ENCODE peak calls at places on chromosome 11, in ten cellular contexts. One of them, this sample, is unnamed.

GRCh38 chr11:75389925-75390324 is 9.4 kb upstream of the RPS3 start:
- DNase-seq in lower leg skin: no peak
- DNase-seq in dermis microvascular lymphatic vessel endothelial cell: no peak
- DNase-seq in astrocyte of the spinal cord: no peak
- DNase-seq in right cardiac atrium: no peak
- DNase-seq in gastrocnemius medialis: no peak
- DNase-seq in C1 segment of cervical spinal cord: no peak
- DNase-seq in stimulated activated CD4-positive, alpha-beta T cell treated with anti-CD3 and anti-CD28 coated beads, Interleukin-15, amount 100 ng/mL, for 1 hour: no peak
- DNase-seq in GM23248: no peak
- DNase-seq in stimulated activated CD8-positive, alpha-beta memory T cell treated with anti-CD3 and anti-CD28 coated beads, Interleukin-15, amount 100 ng/mL, for 48 hours: no peak
- DNase-seq in this sample: no peak

GRCh38 chr11:29282088-29282487 is 734.7 kb downstream of the KCNA4 start:
- DNase-seq in stimulated activated CD8-positive, alpha-beta memory T cell treated with anti-CD3 and anti-CD28 coated beads, Interleukin-15, amount 100 ng/mL, for 48 hours: no peak
- DNase-seq in gastrocnemius medialis: no peak
- DNase-seq in dermis microvascular lymphatic vessel endothelial cell: peak; percentile 18
- DNase-seq in lower leg skin: no peak
- DNase-seq in C1 segment of cervical spinal cord: no peak
- DNase-seq in GM23248: peak; percentile 94
- DNase-seq in astrocyte of the spinal cord: peak; percentile 98
- DNase-seq in right cardiac atrium: no peak
- DNase-seq in stimulated activated CD4-positive, alpha-beta T cell treated with anti-CD3 and anti-CD28 coated beads, Interleukin-15, amount 100 ng/mL, for 1 hour: no peak
- DNase-seq in this sample: peak; percentile 96

GRCh38 chr11:63940786-63941185 is 2.0 kb downstream of the NAA40 start:
- DNase-seq in lower leg skin: no peak
- DNase-seq in gastrocnemius medialis: no peak
- DNase-seq in stimulated activated CD4-positive, alpha-beta T cell treated with anti-CD3 and anti-CD28 coated beads, Interleukin-15, amount 100 ng/mL, for 1 hour: no peak
- DNase-seq in right cardiac atrium: no peak
- DNase-seq in astrocyte of the spinal cord: no peak
- DNase-seq in stimulated activated CD8-positive, alpha-beta memory T cell treated with anti-CD3 and anti-CD28 coated beads, Interleukin-15, amount 100 ng/mL, for 48 hours: no peak
- DNase-seq in C1 segment of cervical spinal cord: no peak
- DNase-seq in GM23248: no peak
- DNase-seq in dermis microvascular lymphatic vessel endothelial cell: no peak
- DNase-seq in this sample: no peak

GRCh38 chr11:134556186-134556585 is 144.1 kb upstream of the B3GAT1 start:
- DNase-seq in GM23248: no peak
- DNase-seq in stimulated activated CD8-positive, alpha-beta memory T cell treated with anti-CD3 and anti-CD28 coated beads, Interleukin-15, amount 100 ng/mL, for 48 hours: no peak
- DNase-seq in C1 segment of cervical spinal cord: no peak
- DNase-seq in gastrocnemius medialis: no peak
- DNase-seq in right cardiac atrium: no peak
- DNase-seq in stimulated activated CD4-positive, alpha-beta T cell treated with anti-CD3 and anti-CD28 coated beads, Interleukin-15, amount 100 ng/mL, for 1 hour: no peak
- DNase-seq in lower leg skin: peak; percentile 54
- DNase-seq in dermis microvascular lymphatic vessel endothelial cell: no peak
- DNase-seq in astrocyte of the spinal cord: no peak
- DNase-seq in this sample: no peak

GRCh38 chr11:77435972-77436371 is 37.9 kb downstream of the PAK1 start:
- DNase-seq in gastrocnemius medialis: no peak
- DNase-seq in dermis microvascular lymphatic vessel endothelial cell: no peak
- DNase-seq in lower leg skin: no peak
- DNase-seq in right cardiac atrium: no peak
- DNase-seq in C1 segment of cervical spinal cord: no peak
- DNase-seq in stimulated activated CD8-positive, alpha-beta memory T cell treated with anti-CD3 and anti-CD28 coated beads, Interleukin-15, amount 100 ng/mL, for 48 hours: no peak
- DNase-seq in astrocyte of the spinal cord: no peak
- DNase-seq in stimulated activated CD4-positive, alpha-beta T cell treated with anti-CD3 and anti-CD28 coated beads, Interleukin-15, amount 100 ng/mL, for 1 hour: no peak
- DNase-seq in GM23248: no peak
- DNase-seq in this sample: no peak

GRCh38 chr11:6856871-6857270 is 6.0 kb upstream of the OR10A2 start:
- DNase-seq in astrocyte of the spinal cord: no peak
- DNase-seq in stimulated activated CD4-positive, alpha-beta T cell treated with anti-CD3 and anti-CD28 coated beads, Interleukin-15, amount 100 ng/mL, for 1 hour: no peak
- DNase-seq in dermis microvascular lymphatic vessel endothelial cell: no peak
- DNase-seq in lower leg skin: no peak
- DNase-seq in right cardiac atrium: no peak
- DNase-seq in C1 segment of cervical spinal cord: no peak
- DNase-seq in stimulated activated CD8-positive, alpha-beta memory T cell treated with anti-CD3 and anti-CD28 coated beads, Interleukin-15, amount 100 ng/mL, for 48 hours: no peak
- DNase-seq in gastrocnemius medialis: no peak
- DNase-seq in GM23248: peak; percentile 51
- DNase-seq in this sample: no peak

GRCh38 chr11:13042873-13043338 is 33.8 kb downstream of the RASSF10 start:
- DNase-seq in GM23248: no peak
- DNase-seq in right cardiac atrium: no peak
- DNase-seq in dermis microvascular lymphatic vessel endothelial cell: peak; percentile 10
- DNase-seq in stimulated activated CD4-positive, alpha-beta T cell treated with anti-CD3 and anti-CD28 coated beads, Interleukin-15, amount 100 ng/mL, for 1 hour: no peak
- DNase-seq in astrocyte of the spinal cord: no peak
- DNase-seq in gastrocnemius medialis: no peak
- DNase-seq in C1 segment of cervical spinal cord: no peak
- DNase-seq in stimulated activated CD8-positive, alpha-beta memory T cell treated with anti-CD3 and anti-CD28 coated beads, Interleukin-15, amount 100 ng/mL, for 48 hours: no peak
- DNase-seq in lower leg skin: no peak
- DNase-seq in this sample: peak; percentile 26

GRCh38 chr11:4680341-4680740 is 17.3 kb downstream of the OR51E2 start:
- DNase-seq in stimulated activated CD4-positive, alpha-beta T cell treated with anti-CD3 and anti-CD28 coated beads, Interleukin-15, amount 100 ng/mL, for 1 hour: no peak
- DNase-seq in GM23248: no peak
- DNase-seq in right cardiac atrium: no peak
- DNase-seq in dermis microvascular lymphatic vessel endothelial cell: no peak
- DNase-seq in C1 segment of cervical spinal cord: no peak
- DNase-seq in astrocyte of the spinal cord: no peak
- DNase-seq in gastrocnemius medialis: no peak
- DNase-seq in stimulated activated CD8-positive, alpha-beta memory T cell treated with anti-CD3 and anti-CD28 coated beads, Interleukin-15, amount 100 ng/mL, for 48 hours: no peak
- DNase-seq in lower leg skin: no peak
- DNase-seq in this sample: no peak

This sample was measured in lung microvascular endothelial cell.